ENCODE peak calls at places on chromosomes 1 and 21, in nine cellular contexts. N is body of pancreas; Y is HFF-Myc; T is fibroblast of villous mesenchyme; M is HAP-1; R is esophagus squamous epithelium; D is NCI-H1417; U is CD8-positive, alpha-beta memory T cell; S is Panc1. G is an unnamed sample.

GRCh38 chr1:2258996-2259395 is 30.9 kb downstream of the SKI start:
- DNase-seq in N (no peak), Y (no peak), T (no peak), M (no peak), R (no peak), D (no peak), U (peak; percentile 62), S (no peak), G (no peak)

GRCh38 chr1:173303984-173304383 is 96.9 kb upstream of the TNFSF4 start:
- DNase-seq in N (no peak), Y (no peak), T (no peak), M (no peak), R (no peak), D (no peak), U (no peak), S (no peak), G (no peak)

GRCh38 chr1:180779584-180779983 is 133.1 kb upstream of the KIAA1614 start:
- DNase-seq in N (no peak), Y (no peak), T (no peak), M (no peak), R (no peak), D (no peak), U (no peak), S (no peak), G (no peak)

GRCh38 chr1:95311006-95311405 is 77.0 kb downstream of the RWDD3 start:
- DNase-seq in N (no peak), Y (no peak), T (no peak), M (peak; percentile 16), R (no peak), D (no peak), U (no peak), S (no peak), G (no peak)

GRCh38 chr1:150549496-150550221 is 451 bp downstream of the ADAMTSL4 start:
- DNase-seq in N (no peak), Y (no peak), T (no peak), M (no peak), R (no peak), D (no peak), U (no peak), S (no peak), G (no peak)

GRCh38 chr1:107842241-107842640 is 122.7 kb downstream of the VAV3 start:
- DNase-seq in N (no peak), Y (no peak), T (no peak), M (no peak), R (no peak), D (no peak), U (no peak), S (no peak), G (no peak)

GRCh38 chr1:160795951-160796383 is at the start of gene LY9:
- DNase-seq in N (no peak), Y (no peak), T (no peak), M (no peak), R (peak; percentile 31), D (no peak), U (peak; percentile 73), S (no peak), G (no peak)

GRCh38 chr1:31683997-31684396 is 19.8 kb downstream of the COL16A1 start:
- DNase-seq in N (no peak), Y (no peak), T (no peak), M (no peak), R (no peak), D (no peak), U (peak; percentile 4), S (no peak), G (no peak)

GRCh38 chr1:4605158-4605557 is 49.3 kb upstream of the AJAP1 start:
- DNase-seq in N (no peak), Y (no peak), T (no peak), M (no peak), R (no peak), D (no peak), U (no peak), S (no peak), G (no peak)

GRCh38 chr1:194164755-194165154 is 978.3 kb upstream of the B3GALT2 start:
- DNase-seq in N (no peak), Y (no peak), T (no peak), M (no peak), R (no peak), D (no peak), U (no peak), S (no peak), G (no peak)

GRCh38 chr21:32065654-32066053 is 192.8 kb downstream of the HUNK start:
- DNase-seq in N (no peak), Y (no peak), T (no peak), M (no peak), R (no peak), D (no peak), U (no peak), S (no peak), G (no peak)

GRCh38 chr1:16394977-16395376 is 27.9 kb downstream of the SZRD1 start:
- DNase-seq in N (no peak), Y (no peak), T (no peak), M (no peak), R (no peak), D (no peak), U (no peak), S (no peak), G (no peak)